ENCODE peak calls at places on chromosomes 13 and 19, in seven cellular contexts. I is thoracic aorta, N is cardiac muscle cell, U is tibial artery, K is foreskin keratinocyte, M is HCT116, W is lower lobe of right lung. B is an unnamed sample.

GRCh38 chr19:35228177-35228930 is at the start of gene FAM187B:
- DNase-seq in I (no peak), N (no peak), U (no peak), K (no peak), M (no peak), W (no peak), B (no peak)

GRCh38 chr19:40763963-40764362 is 11.4 kb upstream of the MIA start:
- DNase-seq in I (no peak), N (no peak), U (no peak), K (no peak), M (no peak), W (no peak), B (no peak)

GRCh38 chr19:11191273-11191755 is 6.0 kb downstream of the KANK2 start:
- DNase-seq in I (peak; percentile 65), N (no peak), U (peak; percentile 81), K (no peak), M (no peak), W (peak; percentile 65), B (no peak)

GRCh38 chr19:38898788-38899446 is 501 bp downstream of the SIRT2 start:
- DNase-seq in I (no peak), N (peak; percentile 18), U (no peak), K (peak; percentile 11), M (no peak), W (no peak), B (no peak)

GRCh38 chr13:66659291-66660012 is 570.7 kb downstream of the PCDH9 start:
- DNase-seq in I (no peak), N (no peak), U (no peak), K (no peak), M (no peak), W (no peak), B (no peak)

GRCh38 chr13:89518289-89519077 is 1829.0 kb upstream of the MIR17HG start:
- DNase-seq in I (no peak), N (no peak), U (no peak), K (no peak), M (no peak), W (no peak), B (no peak)

GRCh38 chr13:99434258-99434788 is 66.9 kb upstream of the TM9SF2 start:
- DNase-seq in I (no peak), N (no peak), U (no peak), K (no peak), M (no peak), W (no peak), B (peak; percentile 73)

GRCh38 chr19:41887711-41888382 is 4.9 kb downstream of the ARHGEF1 start:
- DNase-seq in I (no peak), N (no peak), U (no peak), K (peak; percentile 89), M (peak; percentile 93), W (peak; percentile 91), B (peak; percentile 86)

GRCh38 chr19:2282062-2282861 is at the start of gene PEAK3:
- DNase-seq in I (no peak), N (peak; percentile 61), U (peak; percentile 79), K (no peak), M (no peak), W (peak; percentile 91), B (peak; percentile 24)

GRCh38 chr13:46961719-46962118 is 64.9 kb upstream of the HTR2A start:
- DNase-seq in I (no peak), N (no peak), U (peak; percentile 23), K (peak; percentile 43), M (no peak), W (no peak), B (no peak)

GRCh38 chr13:40666905-40667621 is 622 bp upstream of the FOXO1 start:
- DNase-seq in I (no peak), N (peak; percentile 86), U (peak; percentile 65), K (no peak), M (no peak), W (peak; percentile 87), B (peak; percentile 19)

GRCh38 chr19:55384576-55385235 is 614 bp upstream of the TMEM238 start:
- DNase-seq in I (no peak), N (no peak), U (no peak), K (no peak), M (no peak), W (peak; percentile 66), B (no peak)

GRCh38 chr19:15666186-15666585 is 6.7 kb upstream of the CYP4F12 start:
- DNase-seq in I (no peak), N (no peak), U (no peak), K (no peak), M (no peak), W (no peak), B (no peak)
- TF ChIP-seq CTCF in I (no peak), N (no peak), U (no peak), K (no peak), M (no peak), W (no peak), B (no peak)

DNA sequence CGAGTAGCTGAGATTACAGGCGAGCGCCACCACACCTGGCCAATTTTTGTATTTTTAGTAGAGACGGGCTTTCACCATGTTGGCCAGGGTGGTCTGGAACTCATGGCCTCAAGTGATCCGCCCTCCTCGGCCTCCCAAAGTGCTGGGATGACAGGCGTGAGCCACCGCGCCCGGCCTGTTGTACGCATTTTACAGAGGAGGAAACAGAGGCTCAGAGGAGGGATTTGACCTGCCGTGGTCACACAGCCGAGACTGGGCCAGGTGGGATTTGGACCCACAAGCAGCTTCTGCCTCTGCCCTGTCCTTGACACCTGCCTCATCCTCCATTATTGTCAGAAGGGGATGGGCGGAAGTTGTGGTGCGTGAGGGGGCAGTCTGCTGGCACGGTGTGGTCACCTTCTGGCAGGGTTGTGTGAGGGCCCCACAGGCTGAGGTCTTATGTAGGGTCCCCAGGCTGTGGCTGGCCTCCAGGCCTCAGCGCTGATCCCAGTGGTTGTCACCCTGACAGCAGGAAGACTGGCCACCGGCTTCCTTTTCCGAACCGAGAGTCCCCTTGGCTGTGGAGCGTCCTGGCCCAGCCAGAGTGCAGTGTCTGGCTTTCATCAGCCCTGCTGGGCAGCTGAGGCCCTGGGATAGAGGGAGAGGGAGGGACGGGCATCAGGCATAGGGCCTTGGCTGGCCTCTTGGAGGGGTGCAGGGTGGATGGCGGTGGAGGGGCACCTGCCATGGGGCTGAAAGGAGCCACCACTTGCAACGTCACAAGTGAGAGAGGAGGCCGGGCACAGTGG is 20.3 kb downstream of the NFIC start:
- DNase-seq in I (no peak), N (peak; percentile 77), U (no peak), K (no peak), M (no peak), W (no peak), B (no peak)
- H3K27ac ChIP-seq in I (peak overlapping the region; percentile 83), N (peak overlapping the region; percentile 91), U (peak overlapping the region; percentile 100), K (no peak overlapping the region), M (peak overlapping the region; percentile 65), W (peak overlapping the region; percentile 44), B (no peak overlapping the region)

GRCh38 chr19:7730286-7731217 is 1.4 kb downstream of the CLEC4G start:
- DNase-seq in I (no peak), N (no peak), U (no peak), K (no peak), M (no peak), W (no peak), B (no peak)

GRCh38 chr19:7732045-7732444 is at the start of gene CLEC4G:
- DNase-seq in I (no peak), N (no peak), U (no peak), K (no peak), M (no peak), W (no peak), B (no peak)

GRCh38 chr19:7729831-7730285 is 2.1 kb downstream of the CLEC4G start:
- DNase-seq in I (no peak), N (no peak), U (no peak), K (no peak), M (no peak), W (no peak), B (no peak)

GRCh38 chr19:7731615-7732014 is 295 bp downstream of the CLEC4G start:
- DNase-seq in I (no peak), N (no peak), U (no peak), K (no peak), M (no peak), W (no peak), B (no peak)

DNA sequence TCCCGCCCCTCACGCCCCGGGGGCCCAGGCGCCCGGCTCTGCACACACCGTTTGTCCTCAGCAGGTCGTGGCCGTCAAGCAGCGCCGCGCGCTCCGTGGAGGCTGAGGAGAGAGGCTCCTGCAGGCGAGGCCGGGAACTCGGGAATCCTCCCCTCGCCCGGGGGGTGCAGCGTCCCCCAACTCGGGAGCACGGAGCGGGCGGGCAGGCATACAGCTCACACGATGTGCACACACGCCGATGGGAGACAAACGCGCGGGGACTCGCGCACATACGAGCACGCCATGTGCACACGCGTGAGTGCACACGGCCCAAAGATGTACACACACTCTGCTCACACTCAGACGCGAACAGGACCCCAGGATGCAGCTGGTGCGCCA is 703 bp downstream of the CLEC4G start:
- DNase-seq in I (no peak), N (no peak), U (no peak), K (no peak), M (no peak), W (no peak), B (no peak)
- H3K27me3 ChIP-seq in I (no peaks in the 10 kb centered on the region), N (peaks cover 93% of the 10 kb centered on the region), U (peaks cover 51% of the 10 kb centered on the region), K (peaks cover 50% of the 10 kb centered on the region), M (peaks cover 19% of the 10 kb centered on the region), W (peaks cover 44% of the 10 kb centered on the region), B (peaks cover 44% of the 10 kb centered on the region)

GRCh38 chr13:60619461-60619860 is 222.4 kb downstream of the TDRD3 start:
- DNase-seq in I (no peak), N (no peak), U (no peak), K (no peak), M (no peak), W (no peak), B (no peak)

GRCh38 chr13:60620611-60621395 is 223.8 kb downstream of the TDRD3 start:
- DNase-seq in I (no peak), N (no peak), U (no peak), K (no peak), M (no peak), W (no peak), B (no peak)

GRCh38 chr13:60623131-60623530 is 226.1 kb downstream of the TDRD3 start:
- DNase-seq in I (no peak), N (no peak), U (no peak), K (peak; percentile 52), M (no peak), W (no peak), B (no peak)

GRCh38 chr13:60613080-60613479 is 216.1 kb downstream of the TDRD3 start:
- DNase-seq in I (no peak), N (no peak), U (no peak), K (no peak), M (no peak), W (no peak), B (no peak)

DNA sequence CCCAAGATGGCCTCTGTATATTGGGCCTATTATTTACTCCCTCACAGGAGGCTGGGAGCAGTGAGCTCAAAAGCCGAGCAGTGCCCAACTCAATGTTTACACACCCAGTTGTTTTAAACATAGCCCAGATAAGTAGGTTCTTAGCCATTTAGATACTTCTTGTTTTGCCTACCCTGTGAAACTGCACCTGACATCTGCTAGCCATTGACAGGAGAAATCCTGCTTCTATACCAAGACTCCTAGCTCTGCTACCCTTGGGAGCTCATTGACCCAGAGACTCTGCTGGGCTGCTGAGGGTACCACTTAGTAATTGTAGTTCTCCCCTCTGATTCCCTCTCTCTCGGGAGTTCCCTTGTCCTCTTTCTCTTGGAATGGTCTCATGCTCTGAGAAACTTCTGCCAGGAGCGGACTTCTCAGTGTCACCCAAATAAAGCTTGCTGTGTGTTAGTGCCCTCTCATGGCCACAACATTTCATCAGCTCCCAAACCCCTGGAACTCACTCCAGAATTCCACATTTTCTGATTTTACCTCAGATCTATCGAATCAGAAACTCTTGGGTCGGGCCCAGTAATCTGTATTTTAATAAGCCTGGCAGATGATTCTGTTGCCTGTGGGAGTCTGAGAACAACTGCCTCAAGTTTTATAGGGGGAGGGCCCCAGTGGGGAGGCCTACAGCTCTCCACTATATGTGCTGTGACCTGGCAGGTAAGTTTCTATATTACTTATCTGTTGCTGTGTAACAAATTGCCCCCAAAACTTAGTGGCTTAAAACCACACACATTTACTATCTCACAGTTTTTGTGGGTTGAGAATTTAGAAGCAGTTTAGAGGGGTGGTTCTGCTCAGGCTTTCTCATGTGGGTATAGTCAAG is 221.1 kb downstream of the TDRD3 start:
- DNase-seq in I (no peak), N (peak; percentile 14), U (no peak), K (no peak), M (no peak), W (no peak), B (no peak)
- TF ChIP-seq CTCF in I (no peak), N (peak; percentile 56), U (no peak), K (peak; percentile 44), M (peak; percentile 41), W (no peak), B (no peak)

B was measured in CD4-positive, alpha-beta T cell.